ENCODE peak calls at places on chromosomes 13 and 19, in ten cellular contexts. D is lung; J is fibroblast of the aortic adventitia; P is CD4-positive, alpha-beta T cell; T is cardiac fibroblast; Q is Peyer's patch; G is MCF 10A; U is tibial artery; V is GM13977; H is bronchial epithelial cell. R is an unnamed sample.

GRCh38 chr13:23488442-23488841 is 54.9 kb upstream of the SACS start:
- DNase-seq in D (no peak), J (no peak), P (no peak), T (peak), Q (no peak), G (peak), U (no peak), V (no peak), H (no peak), R (peak)

GRCh38 chr13:113777311-113778260 is 18.6 kb downstream of the TMEM255B start:
- DNase-seq in D (no peak), J (peak), P (no peak), T (peak), Q (no peak), G (no peak), U (peak), V (no peak), H (no peak), R (no peak)

GRCh38 chr13:98217597-98217996 is 40.5 kb upstream of the RNF113B start:
- DNase-seq in D (peak), J (no peak), P (no peak), T (no peak), Q (no peak), G (no peak), U (no peak), V (no peak), H (peak), R (no peak)

GRCh38 chr13:58190578-58190977 is 559.0 kb downstream of the PCDH17 start:
- DNase-seq in D (no peak), J (no peak), P (no peak), T (no peak), Q (no peak), G (no peak), U (no peak), V (no peak), H (no peak), R (no peak)

GRCh38 chr19:54518844-54519243 is 16.2 kb downstream of the LAIR2 start:
- DNase-seq in D (no peak), J (no peak), P (no peak), T (peak), Q (no peak), G (no peak), U (no peak), V (peak), H (peak), R (no peak)

GRCh38 chr13:48236528-48237353 is 3.7 kb downstream of the ITM2B start:
- DNase-seq in D (no peak), J (peak), P (no peak), T (peak), Q (no peak), G (peak), U (no peak), V (no peak), H (peak), R (no peak)

GRCh38 chr13:23748109-23748508 is 141.1 kb downstream of the MIPEP start:
- DNase-seq in D (no peak), J (no peak), P (no peak), T (no peak), Q (no peak), G (no peak), U (no peak), V (no peak), H (no peak), R (no peak)

GRCh38 chr13:72963762-72964161 is 95.0 kb upstream of the KLF5 start:
- DNase-seq in D (no peak), J (no peak), P (no peak), T (no peak), Q (no peak), G (no peak), U (no peak), V (no peak), H (no peak), R (no peak)

GRCh38 chr19:39969266-39969665 is 1.7 kb upstream of the PSMC4 start:
- DNase-seq in D (no peak), J (no peak), P (no peak), T (no peak), Q (no peak), G (peak), U (no peak), V (no peak), H (peak), R (no peak)

GRCh38 chr13:111005364-111005763 is 90.5 kb upstream of the ANKRD10 start:
- DNase-seq in D (no peak), J (peak), P (no peak), T (peak), Q (no peak), G (peak), U (no peak), V (no peak), H (peak), R (no peak)

GRCh38 chr19:18110833-18111232 is 13.3 kb downstream of the MAST3 start:
- DNase-seq in D (peak), J (no peak), P (no peak), T (no peak), Q (no peak), G (no peak), U (no peak), V (no peak), H (no peak), R (no peak)

GRCh38 chr13:100630564-100630963 is 42.0 kb upstream of the GGACT start:
- DNase-seq in D (no peak), J (no peak), P (no peak), T (no peak), Q (no peak), G (no peak), U (no peak), V (no peak), H (no peak), R (no peak)
- TF ChIP-seq CTCF in D (no peak), J (no peak), P (no peak), T (no peak), Q (no peak), G (no peak), U (no peak), V (no peak), H (no peak), R (no peak)

DNA sequence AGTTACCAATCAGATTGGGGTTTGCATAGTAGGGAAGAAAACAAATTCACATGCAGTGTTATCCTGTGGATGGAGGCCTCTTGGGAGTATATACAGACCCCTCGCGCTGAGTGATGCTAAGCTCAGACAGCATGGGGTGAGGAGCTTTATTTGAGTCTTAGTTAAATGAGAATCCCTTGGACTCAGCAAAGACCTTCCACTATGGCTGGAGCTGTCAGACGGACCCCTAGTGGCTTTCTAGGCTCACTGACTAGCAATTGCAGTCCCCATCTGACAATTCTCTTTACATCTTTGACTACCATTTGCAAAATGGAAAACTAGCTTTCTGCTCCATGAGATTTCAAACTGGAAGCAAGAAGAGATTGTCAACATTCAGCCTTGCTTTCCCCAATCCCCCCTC is 90.4 kb downstream of the STOML3 start:
- DNase-seq in D (no peak), J (no peak), P (no peak), T (no peak), Q (no peak), G (no peak), U (no peak), V (no peak), H (no peak), R (no peak)
- TF ChIP-seq CTCF in D (no peak), J (peak), P (no peak), T (no peak), Q (no peak), G (no peak), U (no peak), V (no peak), H (no peak), R (no peak)

GRCh38 chr13:59607780-59608233 is 555.9 kb downstream of the DIAPH3 start:
- DNase-seq in D (no peak), J (no peak), P (no peak), T (no peak), Q (no peak), G (no peak), U (no peak), V (no peak), H (no peak), R (no peak)

GRCh38 chr13:59609421-59609820 is 554.3 kb downstream of the DIAPH3 start:
- DNase-seq in D (no peak), J (no peak), P (no peak), T (no peak), Q (no peak), G (no peak), U (no peak), V (no peak), H (no peak), R (no peak)

GRCh38 chr13:59601993-59602392 is 561.7 kb downstream of the DIAPH3 start:
- DNase-seq in D (no peak), J (no peak), P (no peak), T (no peak), Q (no peak), G (no peak), U (no peak), V (no peak), H (peak), R (no peak)

GRCh38 chr13:59607172-59607571 is 556.6 kb downstream of the DIAPH3 start:
- DNase-seq in D (no peak), J (no peak), P (no peak), T (no peak), Q (no peak), G (no peak), U (no peak), V (no peak), H (no peak), R (no peak)

GRCh38 chr13:59603646-59604045 is 560.1 kb downstream of the DIAPH3 start:
- DNase-seq in D (no peak), J (no peak), P (no peak), T (no peak), Q (no peak), G (no peak), U (no peak), V (no peak), H (no peak), R (no peak)
- TF ChIP-seq CTCF in D (no peak), J (no peak), P (no peak), T (no peak), Q (no peak), G (no peak), U (no peak), V (no peak), H (peak), R (no peak)

GRCh38 chr19:33398361-33399060 is 25.0 kb downstream of the CEBPG start:
- DNase-seq in D (no peak), J (no peak), P (no peak), T (no peak), Q (no peak), G (no peak), U (peak), V (no peak), H (no peak), R (no peak)
- TF ChIP-seq CTCF in D (no peak), J (no peak), P (no peak), T (no peak), Q (no peak), G (no peak), U (no peak), V (no peak), H (no peak), R (no peak)

GRCh38 chr19:10769533-10770491 is 51.9 kb downstream of the DNM2 start:
- DNase-seq in D (no peak), J (peak), P (no peak), T (peak), Q (no peak), G (peak), U (no peak), V (no peak), H (peak), R (no peak)
- TF ChIP-seq CTCF in D (no peak), J (peak), P (peak), T (peak), Q (peak), G (no peak), U (peak), V (no peak), H (no peak), R (no peak)

GRCh38 chr19:57527136-57527881 is at the start of gene ZNF549:
- DNase-seq in D (peak), J (peak), P (peak), T (peak), Q (peak), G (peak), U (peak), V (peak), H (peak), R (peak)
- TF ChIP-seq CTCF in D (no peak), J (no peak), P (no peak), T (no peak), Q (no peak), G (no peak), U (no peak), V (no peak), H (no peak), R (no peak)

DNA sequence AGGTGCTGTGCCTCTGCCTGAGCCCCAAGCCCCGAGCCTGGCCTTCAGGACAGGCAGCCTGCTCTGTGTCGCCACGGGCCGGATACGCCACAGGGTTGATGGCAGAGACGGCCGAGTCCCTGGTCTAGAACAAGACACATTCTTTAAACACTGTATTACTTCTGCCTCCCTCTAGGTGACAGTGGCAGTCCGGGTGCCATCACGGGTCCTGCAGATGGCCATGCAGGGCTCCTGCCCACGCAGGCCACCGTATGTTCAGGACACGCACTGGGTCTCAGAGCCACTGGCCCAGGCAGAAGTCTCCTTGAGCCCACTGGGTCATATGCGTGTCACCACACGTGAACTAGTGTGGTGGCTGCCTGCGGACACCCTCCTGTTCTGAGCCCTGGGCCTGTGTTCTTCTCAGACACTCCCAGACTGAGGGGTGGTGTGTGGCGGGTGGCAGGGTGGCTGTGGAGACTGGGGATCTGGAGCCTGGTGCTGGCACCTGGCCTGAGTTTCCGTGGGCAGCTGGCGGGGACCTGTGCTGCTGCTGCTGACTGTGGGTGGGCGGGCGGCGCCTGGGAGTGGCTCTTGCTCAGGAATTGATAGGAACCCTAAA is 4.4 kb downstream of the PLEKHJ1 start:
- DNase-seq in D (no peak), J (no peak), P (no peak), T (no peak), Q (no peak), G (no peak), U (no peak), V (no peak), H (no peak), R (no peak)
- TF ChIP-seq CTCF in D (no peak), J (peak), P (no peak), T (no peak), Q (peak), G (no peak), U (no peak), V (peak), H (no peak), R (peak)

DNA sequence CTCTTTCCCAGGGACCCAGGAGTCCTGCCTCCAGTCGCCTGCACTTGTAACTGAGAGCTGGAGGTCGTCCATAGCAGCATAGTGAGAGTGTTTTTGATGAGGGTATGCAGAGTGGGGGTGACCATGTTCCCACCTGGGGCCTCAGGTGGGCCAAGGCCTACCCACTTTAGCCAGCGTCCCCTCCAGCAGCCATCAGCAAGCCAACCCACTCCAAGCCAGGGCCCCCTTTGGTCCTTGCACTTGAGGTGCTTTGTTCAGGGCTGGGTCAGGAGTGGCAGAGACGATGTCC is 11.9 kb upstream of the SMG9 start:
- DNase-seq in D (no peak), J (no peak), P (no peak), T (no peak), Q (no peak), G (no peak), U (no peak), V (no peak), H (no peak), R (no peak)
- TF ChIP-seq CTCF in D (no peak), J (no peak), P (no peak), T (no peak), Q (no peak), G (no peak), U (no peak), V (no peak), H (no peak), R (no peak)

GRCh38 chr19:1214862-1215731 is 9.5 kb downstream of the STK11 start:
- DNase-seq in D (no peak), J (no peak), P (no peak), T (no peak), Q (no peak), G (peak), U (peak), V (no peak), H (peak), R (no peak)

GRCh38 chr19:1213391-1214286 is 8.1 kb downstream of the STK11 start:
- DNase-seq in D (peak), J (no peak), P (no peak), T (peak), Q (peak), G (peak), U (peak), V (peak), H (peak), R (peak)

GRCh38 chr19:1214299-1214861 is 8.8 kb downstream of the STK11 start:
- DNase-seq in D (no peak), J (no peak), P (no peak), T (no peak), Q (no peak), G (no peak), U (no peak), V (no peak), H (no peak), R (no peak)

GRCh38 chr19:1210227-1210538 is 4.6 kb downstream of the STK11 start:
- DNase-seq in D (no peak), J (no peak), P (no peak), T (no peak), Q (no peak), G (no peak), U (no peak), V (no peak), H (no peak), R (no peak)

GRCh38 chr19:1211494-1212234 is 6.1 kb downstream of the STK11 start:
- DNase-seq in D (no peak), J (no peak), P (no peak), T (peak), Q (no peak), G (peak), U (no peak), V (no peak), H (no peak), R (no peak)
- TF ChIP-seq CTCF in D (no peak), J (no peak), P (no peak), T (no peak), Q (no peak), G (no peak), U (no peak), V (no peak), H (no peak), R (no peak)

GRCh38 chr13:85864963-85865530 is 65.8 kb upstream of the SLITRK6 start:
- DNase-seq in D (no peak), J (no peak), P (no peak), T (no peak), Q (no peak), G (peak), U (no peak), V (peak), H (peak), R (no peak)
- TF ChIP-seq CTCF in D (no peak), J (no peak), P (no peak), T (peak), Q (no peak), G (peak), U (no peak), V (peak), H (peak), R (peak)

R was measured in LNCaP clone FGC.